ENCODE peak calls at places on chromosomes 5 and 9, in six cellular contexts. A is K562, R is H1, T is HepG2, D is HCT116, Q is GM12878. M is an unnamed sample.

GRCh38 chr9:13728917-13729811 is 449.7 kb upstream of the MPDZ start:
- DNase-seq in A (no peak), R (no peak), T (no peak), D (no peak), Q (no peak), M (no peak)

GRCh38 chr5:114097570-114097969 is 264.3 kb upstream of the KCNN2 start:
- DNase-seq in A (no peak), R (no peak), T (no peak), D (no peak), Q (no peak), M (no peak)

GRCh38 chr9:110782701-110783100 is 114.1 kb downstream of the MUSK start:
- DNase-seq in A (no peak), R (no peak), T (no peak), D (no peak), Q (no peak), M (no peak)

GRCh38 chr9:128818839-128819715 is 777 bp downstream of the ENDOG start:
- DNase-seq in A (no peak), R (peak; percentile 81), T (no peak), D (no peak), Q (no peak), M (no peak)

GRCh38 chr5:131305906-131306305 is 42.1 kb downstream of the CDC42SE2 start:
- DNase-seq in A (no peak), R (no peak), T (no peak), D (no peak), Q (no peak), M (no peak)

GRCh38 chr5:18008940-18009339 is 374.7 kb downstream of the TAF11L14 start:
- DNase-seq in A (no peak), R (no peak), T (no peak), D (no peak), Q (no peak), M (no peak)

GRCh38 chr9:19174127-19174921 is 47.0 kb upstream of the PLIN2 start:
- DNase-seq in A (no peak), R (peak; percentile 50), T (peak; percentile 79), D (peak; percentile 34), Q (peak; percentile 64), M (peak; percentile 13)

GRCh38 chr5:127007522-127007921 is 22.8 kb downstream of the MARCHF3 start:
- DNase-seq in A (no peak), R (no peak), T (no peak), D (no peak), Q (no peak), M (no peak)

GRCh38 chr9:2679011-2679410 is 38.3 kb upstream of the KCNV2 start:
- DNase-seq in A (no peak), R (no peak), T (no peak), D (no peak), Q (no peak), M (no peak)

GRCh38 chr5:151123897-151124751 is 33.5 kb downstream of the ANXA6 start:
- DNase-seq in A (no peak), R (no peak), T (no peak), D (no peak), Q (peak; percentile 88), M (no peak)

GRCh38 chr5:37075399-37075950 is 173.7 kb downstream of the CPLANE1 start:
- DNase-seq in A (no peak), R (no peak), T (no peak), D (no peak), Q (no peak), M (no peak)

DNA sequence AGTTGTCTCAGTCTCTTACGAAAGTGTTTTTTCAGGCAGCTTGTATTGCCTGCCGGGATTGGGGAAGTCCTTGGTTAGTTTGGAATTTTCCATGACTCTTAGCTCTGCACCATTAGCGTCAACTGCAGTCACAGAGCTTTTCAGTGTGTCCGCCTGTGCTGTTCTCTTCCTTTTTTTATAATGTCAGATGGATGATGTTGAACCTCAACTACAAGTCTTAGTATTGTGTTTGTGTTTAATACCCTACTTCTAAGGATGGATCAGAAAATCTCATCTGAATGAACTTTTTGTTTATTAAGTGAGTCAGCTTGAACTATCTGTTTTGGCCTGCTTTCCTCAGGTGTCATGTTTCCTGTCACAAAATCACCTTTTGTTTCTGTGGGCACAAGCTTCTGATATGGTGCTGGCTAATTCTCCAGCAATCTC is 33.1 kb downstream of the ATP6V0E1 start:
- DNase-seq in A (no peak), R (no peak), T (peak; percentile 84), D (peak; percentile 79), Q (no peak), M (no peak)
- H3K9ac ChIP-seq in A (no peak overlapping the region), R (no peak overlapping the region), T (peak overlapping the region; percentile 56), D (peak overlapping the region; percentile 46), Q (no peak overlapping the region), M (no peak overlapping the region)

GRCh38 chr5:5234912-5235311 is 94.8 kb downstream of the ADAMTS16 start:
- DNase-seq in A (no peak), R (no peak), T (no peak), D (no peak), Q (no peak), M (no peak)
- TF ChIP-seq ZNF274 in A (no peak), R (no peak), T (no peak), D (no peak), Q (no peak), M (no peak)

GRCh38 chr9:135533093-135533492 is 11.9 kb downstream of the LCN1 start:
- DNase-seq in A (peak; percentile 27), R (peak; percentile 19), T (no peak), D (no peak), Q (no peak), M (no peak)
- TF ChIP-seq YY1 in A (no peak), R (no peak), T (no peak), D (no peak), Q (no peak), M (no peak)

GRCh38 chr9:16154570-16155078 is 601.8 kb downstream of the CCDC171 start:
- DNase-seq in A (no peak), R (peak; percentile 82), T (no peak), D (no peak), Q (no peak), M (peak; percentile 48)
- H3K9ac ChIP-seq in A (no peak overlapping the region), R (no peak overlapping the region), T (no peak overlapping the region), D (no peak overlapping the region), Q (no peak overlapping the region), M (no peak overlapping the region)

DNA sequence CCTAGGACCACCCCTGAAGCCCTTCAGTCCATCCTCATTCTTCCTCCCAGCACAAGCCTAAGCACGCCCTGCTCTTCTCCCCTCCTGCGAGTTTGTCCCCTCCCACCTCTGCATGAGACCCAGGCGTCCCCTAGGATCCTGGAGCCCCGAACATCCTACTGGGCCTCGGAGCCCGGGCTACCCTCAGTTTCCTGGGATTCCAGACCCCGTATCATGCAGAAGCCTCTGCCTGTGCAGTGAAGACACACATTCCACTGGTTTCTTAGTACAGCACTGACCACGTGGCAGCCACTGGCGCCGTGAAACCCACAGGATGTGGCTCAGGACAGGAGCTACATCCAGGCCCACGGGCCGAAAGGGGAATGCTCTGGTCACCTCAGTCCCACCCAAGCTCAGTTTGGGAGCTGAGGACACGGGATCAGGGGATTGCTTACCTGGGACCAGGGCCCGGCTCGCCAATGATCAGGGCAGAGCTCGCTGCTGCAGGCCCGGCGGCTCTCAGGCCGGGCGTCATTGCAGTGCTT is 64.2 kb downstream of the ZNF354C start:
- DNase-seq in A (no peak), R (no peak), T (no peak), D (no peak), Q (no peak), M (no peak)
- TF ChIP-seq ZNF274 in A (no peak), R (no peak), T (no peak), D (no peak), Q (no peak), M (no peak)

DNA sequence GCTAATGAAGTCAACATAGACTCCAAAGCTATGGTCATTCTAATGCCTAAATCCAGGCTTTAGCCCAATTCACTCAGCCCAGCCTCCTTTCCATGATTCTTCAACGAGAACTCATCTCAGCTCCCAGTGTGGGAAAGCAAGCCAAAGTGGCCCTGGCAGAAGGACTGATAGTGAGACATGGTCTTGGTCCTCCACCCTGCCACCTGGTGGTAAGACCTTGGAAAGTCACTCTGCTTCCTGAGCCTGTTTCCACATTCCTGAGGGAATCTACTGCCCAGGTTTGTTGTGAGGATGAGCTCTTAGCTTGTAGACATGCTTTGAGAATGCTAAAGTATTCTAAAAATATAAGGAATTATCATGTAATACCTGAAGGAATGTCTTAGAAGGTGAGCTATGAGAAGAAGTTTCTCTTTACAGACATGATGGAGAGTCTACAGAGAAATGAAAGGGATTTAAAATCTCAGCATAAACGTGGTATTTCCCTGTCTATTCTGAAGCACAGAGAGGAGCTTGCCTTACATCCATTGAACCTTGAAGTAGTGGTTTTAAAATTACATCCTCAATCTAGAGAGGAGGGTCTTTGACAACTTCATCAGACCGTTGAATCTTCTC is 173.5 kb downstream of the TRIM32 start:
- DNase-seq in A (peak; percentile 76), R (peak; percentile 88), T (peak; percentile 49), D (peak; percentile 51), Q (no peak), M (peak; percentile 88)
- TF ChIP-seq YY1 in A (no peak), R (peak; percentile 49), T (no peak), D (no peak), Q (peak; percentile 24), M (no peak)

GRCh38 chr9:92328225-92328624 is 2.5 kb downstream of the CENPP start:
- DNase-seq in A (no peak), R (no peak), T (peak; percentile 28), D (peak; percentile 42), Q (no peak), M (no peak)
- H3K9ac ChIP-seq in A (no peak overlapping the region), R (no peak overlapping the region), T (no peak overlapping the region), D (no peak overlapping the region), Q (peak overlapping the region; percentile 35), M (no peak overlapping the region)

GRCh38 chr5:68631884-68632283 is 416.3 kb downstream of the PIK3R1 start:
- DNase-seq in A (no peak), R (no peak), T (no peak), D (no peak), Q (no peak), M (no peak)

GRCh38 chr5:68630354-68630753 is 414.8 kb downstream of the PIK3R1 start:
- DNase-seq in A (no peak), R (no peak), T (no peak), D (no peak), Q (no peak), M (no peak)

DNA sequence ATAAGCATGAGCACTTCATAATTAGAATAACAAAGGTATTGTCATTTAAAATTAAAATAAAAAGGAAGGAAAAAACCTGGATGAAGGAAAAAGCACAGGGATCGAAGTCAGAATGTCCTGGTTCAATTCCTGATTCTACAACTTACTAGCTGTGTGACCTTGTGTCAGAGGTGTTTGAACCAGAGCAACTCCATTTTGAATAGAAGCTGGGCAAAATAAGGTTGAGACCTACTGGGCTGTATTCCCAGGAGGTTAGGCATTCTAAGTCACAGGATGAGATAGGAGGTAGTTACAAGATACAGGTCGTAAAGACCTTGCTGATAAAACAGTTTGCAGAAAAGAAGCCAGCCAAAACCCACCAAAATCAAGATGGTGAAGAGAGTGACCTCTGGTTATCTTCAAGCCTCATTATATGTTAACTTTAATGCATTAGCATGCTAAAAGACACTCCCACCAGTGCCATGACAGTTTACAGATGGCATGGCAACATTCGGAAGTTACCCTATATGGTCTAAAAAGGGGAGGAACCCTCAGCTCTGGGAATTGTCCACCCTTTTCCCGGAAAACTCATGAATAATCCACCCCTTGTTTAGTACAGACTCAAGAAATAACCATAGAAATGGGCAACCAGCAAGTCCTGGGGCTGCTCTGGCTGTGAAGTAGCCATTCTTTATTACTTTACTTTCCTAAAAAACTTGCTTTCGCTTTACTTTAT is 412.7 kb downstream of the PIK3R1 start:
- DNase-seq in A (no peak), R (no peak), T (no peak), D (no peak), Q (no peak), M (no peak)
- TF ChIP-seq ZNF274 in A (no peak), R (no peak), T (no peak), D (no peak), Q (no peak), M (no peak)

M was measured in NT2/D1.